ENCODE peak calls at places on chromosomes 2 and 18, in nine cellular contexts. K, N, A, R, F, H, M, S and G are unnamed samples.

GRCh38 chr18:22253676-22254075 is 84.3 kb downstream of the GATA6 start:
- DNase-seq in M (no peak), N (no peak), S (no peak), K (no peak), A (no peak), F (no peak), R (no peak), H (no peak), G (no peak)

GRCh38 chr2:54454922-54455583 is 1.1 kb upstream of the SPTBN1 start:
- DNase-seq in F (no peak), M (no peak), R (no peak), K (peak; percentile 55), N (no peak), A (no peak), S (no peak), H (no peak), G (peak; percentile 91)

GRCh38 chr18:49476664-49477411 is 10.2 kb downstream of the C18orf32 start:
- DNase-seq in F (peak; percentile 96), R (no peak), K (no peak), S (peak; percentile 68), H (no peak), N (no peak), A (peak; percentile 43), M (no peak), G (no peak)

GRCh38 chr2:99803846-99804245 is 314.0 kb upstream of the REV1 start:
- DNase-seq in R (no peak), H (no peak), A (no peak), N (no peak), S (no peak), K (no peak), F (no peak), M (no peak), G (no peak)

GRCh38 chr18:78006805-78007204 is 757.2 kb downstream of the GALR1 start:
- DNase-seq in N (no peak), M (no peak), R (no peak), A (no peak), F (no peak), H (no peak), S (no peak), K (no peak), G (no peak)

GRCh38 chr2:150046211-150046610 is 441.3 kb downstream of the RND3 start:
- DNase-seq in S (peak; percentile 49), A (no peak), M (no peak), N (no peak), K (no peak), H (no peak), R (no peak), F (peak; percentile 55), G (no peak)

GRCh38 chr2:72828840-72829507 is 3.1 kb upstream of the EXOC6B start:
- DNase-seq in K (no peak), F (no peak), H (no peak), R (no peak), N (no peak), A (no peak), M (no peak), S (no peak), G (no peak)

GRCh38 chr2:33372940-33373553 is 103.4 kb upstream of the RASGRP3 start:
- DNase-seq in M (no peak), S (no peak), H (peak; percentile 57), K (no peak), F (peak; percentile 58), R (no peak), N (no peak), A (no peak), G (no peak)

GRCh38 chr2:230043461-230043860 is 25.3 kb downstream of the SLC16A14 start:
- DNase-seq in F (no peak), M (no peak), R (no peak), K (no peak), H (no peak), S (no peak), A (no peak), N (no peak), G (no peak)

GRCh38 chr2:100581265-100581612 is 18.4 kb downstream of the PDCL3 start:
- DNase-seq in A (no peak), K (no peak), N (no peak), H (no peak), R (no peak), S (no peak), F (no peak), M (no peak), G (no peak)

GRCh38 chr2:55277310-55277709 is 8.3 kb upstream of the MTIF2 start:
- DNase-seq in K (no peak), R (no peak), S (no peak), F (no peak), H (no peak), N (no peak), M (no peak), A (no peak), G (no peak)

GRCh38 chr2:5673148-5673860 is 18.9 kb upstream of the SOX11 start:
- DNase-seq in H (no peak), M (no peak), N (no peak), A (no peak), F (no peak), S (no peak), K (no peak), R (no peak), G (no peak)

GRCh38 chr2:182404102-182404501 is 22.7 kb downstream of the PDE1A start:
- DNase-seq in S (peak; percentile 20), H (no peak), R (no peak), A (no peak), K (no peak), F (peak; percentile 65), N (no peak), M (no peak), G (no peak)

GRCh38 chr18:9428862-9429661 is 46.3 kb upstream of the RALBP1 start:
- DNase-seq in S (no peak), N (no peak), A (peak; percentile 17), H (no peak), K (no peak), R (no peak), M (no peak), F (peak; percentile 49), G (no peak)

GRCh38 chr2:129233166-129233565 is 746.3 kb upstream of the RAB6C start:
- DNase-seq in H (no peak), A (no peak), N (no peak), R (no peak), F (no peak), K (no peak), M (no peak), S (no peak), G (no peak)

GRCh38 chr2:393711-394696 is 106.1 kb upstream of the ALKAL2 start:
- DNase-seq in N (peak; percentile 13), S (peak; percentile 51), H (no peak), M (no peak), A (no peak), K (peak; percentile 70), F (peak; percentile 6), R (peak; percentile 76), G (peak; percentile 56)

GRCh38 chr2:200483729-200484198 is 26.1 kb downstream of the KCTD18 start:
- DNase-seq in M (no peak), N (no peak), H (peak; percentile 15), R (no peak), F (peak; percentile 39), K (no peak), A (peak; percentile 70), S (no peak), G (no peak)

GRCh38 chr18:58091099-58091611 is 47.1 kb downstream of the NEDD4L start:
- DNase-seq in A (peak; percentile 63), M (no peak), N (no peak), H (no peak), S (no peak), F (no peak), K (no peak), R (no peak), G (no peak)

GRCh38 chr2:207528980-207529329 is 807 bp upstream of the CREB1 start:
- DNase-seq in M (no peak), N (peak; percentile 52), S (no peak), K (no peak), H (no peak), F (peak; percentile 53), R (peak; percentile 74), A (no peak), G (no peak)